ENCODE peak calls at places on chromosome 16, in four cellular contexts. I is WTC11, D is K562, Q is GM12878. M is an unnamed sample.

GRCh38 chr16:8607214-8607613 is 14.3 kb upstream of the METTL22 start:
- DNase-seq in I (no peak), D (no peak), Q (no peak), M (no peak)

GRCh38 chr16:21610006-21610544 is 10.7 kb downstream of the METTL9 start:
- DNase-seq in I (no peak), D (no peak), Q (no peak), M (no peak)

GRCh38 chr16:10333321-10334032 is 52.4 kb upstream of the ATF7IP2 start:
- DNase-seq in I (no peak), D (no peak), Q (no peak), M (no peak)

GRCh38 chr16:48182979-48183537 is 27.3 kb upstream of the ABCC12 start:
- DNase-seq in I (no peak), D (no peak), Q (peak; percentile 61), M (no peak)

GRCh38 chr16:66588981-66589713 is 9.9 kb downstream of the CMTM2 start:
- DNase-seq in I (peak; percentile 79), D (peak; percentile 82), Q (no peak), M (peak; percentile 55)

GRCh38 chr16:85686912-85687591 is 1.7 kb downstream of the GINS2 start:
- DNase-seq in I (no peak), D (peak; percentile 75), Q (no peak), M (no peak)

GRCh38 chr16:67333315-67333714 is 6.7 kb downstream of the LRRC36 start:
- DNase-seq in I (no peak), D (no peak), Q (no peak), M (no peak)

GRCh38 chr16:75378616-75379015 is 54.7 kb downstream of the CFDP1 start:
- DNase-seq in I (no peak), D (no peak), Q (no peak), M (no peak)

GRCh38 chr16:73735018-73735417 is 561.6 kb upstream of the PSMD7 start:
- DNase-seq in I (no peak), D (no peak), Q (peak; percentile 11), M (peak; percentile 8)

GRCh38 chr16:84462296-84463210 is 41.9 kb downstream of the MEAK7 start:
- DNase-seq in I (no peak), D (no peak), Q (no peak), M (no peak)

GRCh38 chr16:49431591-49432290 is 58.1 kb downstream of the C16orf78 start:
- DNase-seq in I (no peak), D (no peak), Q (no peak), M (no peak)

GRCh38 chr16:21722771-21723460 is 59.1 kb downstream of the OTOA start:
- DNase-seq in I (no peak), D (no peak), Q (no peak), M (no peak)

GRCh38 chr16:4936991-4937781 is at the start of gene PPL:
- DNase-seq in I (peak; percentile 99), D (peak; percentile 84), Q (no peak), M (peak; percentile 93)

GRCh38 chr16:88772871-88773811 is 11.9 kb downstream of the PIEZO1 start:
- DNase-seq in I (no peak), D (peak; percentile 84), Q (no peak), M (no peak)

GRCh38 chr16:72995151-72995881 is 52.6 kb downstream of the ZFHX3 start:
- DNase-seq in I (peak; percentile 73), D (peak; percentile 38), Q (no peak), M (no peak)

GRCh38 chr16:54937673-54938350 is 7.1 kb downstream of the IRX5 start:
- DNase-seq in I (no peak), D (no peak), Q (no peak), M (no peak)

GRCh38 chr16:27806388-27806787 is 256.4 kb downstream of the KATNIP start:
- DNase-seq in I (no peak), D (no peak), Q (no peak), M (no peak)

GRCh38 chr16:67847064-67847861 is at the start of gene CENPT:
- DNase-seq in I (no peak), D (peak; percentile 85), Q (no peak), M (peak; percentile 70)

GRCh38 chr16:13453325-13453724 is 466.6 kb upstream of the ERCC4 start:
- DNase-seq in I (no peak), D (no peak), Q (no peak), M (no peak)

GRCh38 chr16:50295541-50296132 is 29.3 kb downstream of the ADCY7 start:
- DNase-seq in I (no peak), D (no peak), Q (no peak), M (no peak)

GRCh38 chr16:51084074-51084928 is 66.8 kb downstream of the SALL1 start:
- DNase-seq in I (no peak), D (no peak), Q (no peak), M (no peak)

GRCh38 chr16:11967195-11967911 is 2.3 kb downstream of the TNFRSF17 start:
- DNase-seq in I (no peak), D (no peak), Q (no peak), M (no peak)
- TF ChIP-seq TCF7 in I (no peak), D (no peak), Q (no peak), M (no peak)

GRCh38 chr16:2208772-2209171 is 1.9 kb downstream of the BRICD5 start:
- DNase-seq in I (no peak), D (no peak), Q (no peak), M (no peak)

GRCh38 chr16:2210386-2211365 is at the start of gene BRICD5:
- DNase-seq in I (peak; percentile 61), D (peak; percentile 80), Q (no peak), M (peak; percentile 76)

GRCh38 chr16:2209258-2210008 is 1.2 kb downstream of the BRICD5 start:
- DNase-seq in I (no peak), D (peak; percentile 69), Q (no peak), M (no peak)

GRCh38 chr16:2208308-2208707 is 2.4 kb downstream of the BRICD5 start:
- DNase-seq in I (no peak), D (no peak), Q (no peak), M (no peak)

DNA sequence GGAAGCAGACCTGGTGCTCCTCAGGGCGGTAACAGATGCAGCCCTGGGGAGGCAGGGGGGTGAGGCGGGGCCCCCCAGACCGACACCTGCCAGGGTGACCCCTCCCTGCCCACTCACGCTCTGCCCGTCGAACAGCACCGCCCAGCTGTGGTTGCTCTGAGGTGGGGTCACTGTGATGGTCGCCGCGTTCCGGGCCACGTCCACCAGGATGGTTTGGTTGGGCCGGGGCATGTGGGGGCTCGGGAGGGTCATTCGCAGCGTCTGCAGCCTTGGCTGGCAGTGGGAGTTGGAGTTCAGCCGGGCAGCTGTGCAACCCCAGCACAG is 692 bp downstream of the BRICD5 start:
- DNase-seq in I (no peak), D (no peak), Q (no peak), M (no peak)
- TF ChIP-seq ETV6 in I (no peak), D (no peak), Q (no peak), M (no peak)

DNA sequence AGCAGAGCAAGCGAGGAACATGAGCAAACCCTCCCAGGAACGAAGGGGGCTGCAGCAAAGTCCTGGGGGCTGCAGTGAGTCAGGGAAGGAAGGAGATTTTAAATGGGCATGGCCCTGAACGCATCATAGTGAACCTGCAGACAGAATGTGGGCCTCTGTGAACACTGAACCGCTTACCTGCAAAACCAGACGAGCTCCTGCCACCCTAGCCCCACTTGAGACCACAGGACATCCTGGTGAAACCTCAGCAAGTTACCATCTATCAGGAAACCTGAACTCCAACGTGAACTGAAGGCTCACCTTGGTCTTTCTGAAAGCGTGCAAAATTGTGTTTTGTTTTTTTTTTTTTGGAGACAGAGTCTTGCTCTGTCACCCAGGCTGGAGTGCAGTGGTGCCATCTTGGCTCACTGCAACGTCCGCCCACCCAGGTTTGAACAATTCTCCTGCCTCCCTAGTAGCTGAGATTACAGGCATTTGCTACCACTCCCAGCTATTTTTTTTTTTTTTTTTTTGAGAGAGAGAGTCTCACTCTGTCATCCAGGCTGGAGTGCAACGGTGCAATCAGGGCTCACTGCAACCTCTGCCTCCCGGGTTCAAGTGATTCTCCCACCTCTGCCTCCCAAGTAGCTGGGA is 30.8 kb downstream of the FANCA start:
- DNase-seq in I (no peak), D (no peak), Q (no peak), M (no peak)
- TF ChIP-seq TCF7 in I (no peak), D (no peak), Q (no peak), M (no peak)

GRCh38 chr16:87161822-87162676 is 155.1 kb downstream of the C16orf95 start:
- DNase-seq in I (no peak), D (no peak), Q (no peak), M (no peak)
- TF ChIP-seq ETV6 in I (no peak), D (no peak), Q (no peak), M (no peak)

GRCh38 chr16:77404823-77405222 is 30.0 kb downstream of the ADAMTS18 start:
- DNase-seq in I (no peak), D (no peak), Q (no peak), M (no peak)
- TF ChIP-seq TCF7 in I (no peak), D (no peak), Q (no peak), M (no peak)

GRCh38 chr16:79845734-79846135 is 245.2 kb upstream of the MAF start:
- DNase-seq in I (no peak), D (peak; percentile 92), Q (no peak), M (no peak)

GRCh38 chr16:79847101-79847500 is 246.6 kb upstream of the MAF start:
- DNase-seq in I (no peak), D (no peak), Q (no peak), M (no peak)

GRCh38 chr16:79847569-79847968 is 247.0 kb upstream of the MAF start:
- DNase-seq in I (no peak), D (no peak), Q (no peak), M (no peak)

GRCh38 chr16:79848739-79849518 is 248.4 kb upstream of the MAF start:
- DNase-seq in I (no peak), D (no peak), Q (no peak), M (no peak)

GRCh38 chr16:79850348-79850747 is 249.8 kb upstream of the MAF start:
- DNase-seq in I (no peak), D (no peak), Q (no peak), M (no peak)
- TF ChIP-seq ETV6 in I (no peak), D (no peak), Q (no peak), M (no peak)

DNA sequence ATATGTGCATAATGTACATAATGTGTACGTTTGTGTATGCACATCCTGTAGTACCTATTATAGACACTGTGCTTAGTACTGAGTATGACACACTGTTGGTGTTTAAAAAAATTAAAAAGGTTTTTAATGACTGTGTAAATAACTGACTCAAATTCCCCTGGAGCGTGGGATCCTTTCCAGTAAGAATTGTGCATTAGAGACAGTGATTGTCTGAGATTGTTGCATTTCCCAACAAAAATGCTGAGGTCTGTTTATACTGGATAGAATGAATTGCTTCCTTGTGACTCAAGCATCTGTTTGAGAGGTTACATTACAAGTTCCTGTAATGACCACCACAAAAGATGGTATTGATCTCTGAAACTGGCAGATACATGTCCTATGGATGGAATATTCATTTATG is 229.0 kb downstream of the CDH11 start:
- DNase-seq in I (no peak), D (no peak), Q (no peak), M (no peak)
- TF ChIP-seq TCF7 in I (no peak), D (no peak), Q (no peak), M (no peak)